ENCODE peak calls at places on chromosomes 16 and 17, in five cellular contexts. E, G, O, J and C are unnamed samples.

GRCh38 chr16:57838161-57838560 is 35.9 kb upstream of the KIFC3 start:
- DNase-seq in E (peak), G (peak), O (no peak), J (no peak), C (no peak)

GRCh38 chr16:87086575-87086974 is 230.6 kb downstream of the C16orf95 start:
- DNase-seq in E (peak), G (no peak), O (peak), J (no peak), C (no peak)

GRCh38 chr16:54930034-54930938 is at the start of gene IRX5:
- DNase-seq in E (peak), G (peak), O (peak), J (peak), C (no peak)

GRCh38 chr16:17270683-17271109 is 200.1 kb downstream of the XYLT1 start:
- DNase-seq in E (no peak), G (no peak), O (no peak), J (no peak), C (no peak)

GRCh38 chr17:56593073-56593740 is at the start of gene NOG:
- DNase-seq in E (peak), G (no peak), O (peak), J (peak), C (no peak)

GRCh38 chr17:10790491-10791401 is 13.2 kb downstream of the TMEM238L start:
- DNase-seq in E (no peak), G (no peak), O (no peak), J (no peak), C (no peak)

GRCh38 chr17:63843387-63844292 is 1.2 kb upstream of the SMARCD2 start:
- DNase-seq in E (peak), G (no peak), O (no peak), J (peak), C (no peak)

GRCh38 chr16:8920676-8921625 is 38.8 kb downstream of the LITAFD start:
- DNase-seq in E (peak), G (no peak), O (no peak), J (no peak), C (no peak)

GRCh38 chr17:82231562-82232321 is 2.9 kb downstream of the SLC16A3 start:
- DNase-seq in E (peak), G (no peak), O (no peak), J (peak), C (no peak)

GRCh38 chr16:80300876-80301275 is 239.9 kb upstream of the DYNLRB2 start:
- DNase-seq in E (peak), G (no peak), O (no peak), J (no peak), C (no peak)

GRCh38 chr16:69463876-69464275 is 39.5 kb downstream of the CYB5B start:
- DNase-seq in E (no peak), G (peak), O (no peak), J (no peak), C (no peak)

GRCh38 chr16:53599548-53599947 is 96.5 kb upstream of the AKTIP start:
- DNase-seq in E (no peak), G (no peak), O (no peak), J (no peak), C (no peak)

GRCh38 chr17:66750756-66751543 is 84.0 kb upstream of the CACNG5 start:
- DNase-seq in E (no peak), G (no peak), O (peak), J (no peak), C (no peak)

GRCh38 chr17:34068506-34069035 is 186.5 kb upstream of the CCL2 start:
- DNase-seq in E (no peak), G (peak), O (no peak), J (no peak), C (no peak)

GRCh38 chr17:8056232-8056975 is 17.5 kb downstream of the ALOX15B start:
- DNase-seq in E (peak), G (no peak), O (peak), J (peak), C (no peak)

GRCh38 chr17:54408741-54409140 is 491.9 kb upstream of the TOM1L1 start:
- DNase-seq in E (no peak), G (peak), O (no peak), J (no peak), C (no peak)

GRCh38 chr16:88356124-88356726 is 26.5 kb upstream of the ZNF469 start:
- DNase-seq in E (no peak), G (no peak), O (no peak), J (no peak), C (no peak)

GRCh38 chr16:782766-783403 is 5.3 kb downstream of the RPUSD1 start:
- DNase-seq in E (no peak), G (no peak), O (no peak), J (no peak), C (no peak)

GRCh38 chr17:34254651-34255380 is at the start of gene CCL2:
- DNase-seq in E (peak), G (no peak), O (no peak), J (peak), C (no peak)

GRCh38 chr17:37191219-37191618 is 184.6 kb upstream of the C17orf78 start:
- DNase-seq in E (peak), G (no peak), O (no peak), J (no peak), C (no peak)

GRCh38 chr16:2025251-2025650 is 1.5 kb upstream of the NHERF2 start:
- DNase-seq in E (no peak), G (no peak), O (no peak), J (no peak), C (no peak)

GRCh38 chr16:2027024-2028010 is 615 bp downstream of the NHERF2 start:
- DNase-seq in E (peak), G (no peak), O (no peak), J (no peak), C (no peak)

GRCh38 chr16:2026461-2027023 is at the start of gene NHERF2:
- DNase-seq in E (no peak), G (no peak), O (no peak), J (no peak), C (no peak)

GRCh38 chr16:2024026-2024425 is 2.7 kb upstream of the NHERF2 start:
- DNase-seq in E (no peak), G (no peak), O (no peak), J (no peak), C (no peak)

GRCh38 chr16:2025878-2026460 is 733 bp upstream of the NHERF2 start:
- DNase-seq in E (no peak), G (no peak), O (no peak), J (no peak), C (no peak)
- H3K4me3 ChIP-seq in E (peak), G (peak), O (no peak), J (no peak), C (no peak)

GRCh38 chr16:46885960-46886763 is 2.0 kb downstream of the GPT2 start:
- DNase-seq in E (peak), G (no peak), O (no peak), J (no peak), C (no peak)
- H3K4me3 ChIP-seq in E (peak), G (peak), O (no peak), J (no peak), C (no peak)

GRCh38 chr16:78768226-78768625 is 668.8 kb downstream of the WWOX start:
- DNase-seq in E (no peak), G (no peak), O (no peak), J (no peak), C (no peak)
- H3K4me3 ChIP-seq in E (no peak), G (no peak), O (no peak), J (no peak), C (no peak)

DNA sequence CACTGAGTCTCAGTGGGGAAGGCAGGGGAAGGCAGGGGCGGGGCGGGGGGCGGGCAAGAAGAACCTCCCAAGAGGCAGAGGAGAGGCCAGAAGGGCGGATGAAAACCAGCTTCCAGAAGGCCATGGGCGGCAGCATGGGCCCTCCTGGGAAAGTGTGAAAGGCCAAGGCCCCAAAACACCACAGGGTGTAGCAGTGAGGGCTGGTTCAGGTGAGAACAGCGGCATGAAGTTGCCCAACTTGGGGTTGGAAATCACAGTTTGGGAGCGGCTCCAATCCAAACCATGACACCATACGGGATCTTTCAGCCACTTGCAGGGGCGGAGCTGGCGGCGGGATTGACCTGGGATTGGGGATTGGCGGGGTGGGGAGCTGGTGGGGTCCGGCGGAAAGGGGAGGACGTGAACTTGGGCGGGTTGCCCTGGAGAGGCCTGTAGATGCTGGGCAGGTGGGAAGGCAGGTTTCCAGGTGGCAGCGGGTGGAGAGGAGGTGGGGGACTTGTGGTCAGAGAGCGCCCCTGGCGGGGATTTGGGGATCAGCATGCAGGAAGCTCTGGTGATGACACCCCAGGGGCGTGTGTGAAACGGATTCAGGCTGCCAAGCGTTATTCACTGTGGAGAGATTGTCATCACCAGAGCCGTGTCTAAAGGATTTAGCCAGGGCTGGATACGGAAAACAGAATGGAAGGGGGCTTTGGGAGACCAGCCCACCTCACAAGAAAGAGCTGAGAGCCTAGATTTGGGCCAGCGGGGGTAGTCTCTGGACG is 80.9 kb downstream of the ARHGAP23 start:
- DNase-seq in E (peak), G (peak), O (peak), J (peak), C (peak)
- H3K4me3 ChIP-seq in E (no peak), G (no peak), O (no peak), J (no peak), C (peak)

GRCh38 chr17:13367154-13367553 is 234.6 kb downstream of the HS3ST3A1 start:
- DNase-seq in E (no peak), G (no peak), O (no peak), J (no peak), C (no peak)

GRCh38 chr17:13359774-13360173 is 242.0 kb downstream of the HS3ST3A1 start:
- DNase-seq in E (peak), G (no peak), O (no peak), J (no peak), C (no peak)

GRCh38 chr17:13365331-13365730 is 236.4 kb downstream of the HS3ST3A1 start:
- DNase-seq in E (peak), G (no peak), O (no peak), J (no peak), C (no peak)

DNA sequence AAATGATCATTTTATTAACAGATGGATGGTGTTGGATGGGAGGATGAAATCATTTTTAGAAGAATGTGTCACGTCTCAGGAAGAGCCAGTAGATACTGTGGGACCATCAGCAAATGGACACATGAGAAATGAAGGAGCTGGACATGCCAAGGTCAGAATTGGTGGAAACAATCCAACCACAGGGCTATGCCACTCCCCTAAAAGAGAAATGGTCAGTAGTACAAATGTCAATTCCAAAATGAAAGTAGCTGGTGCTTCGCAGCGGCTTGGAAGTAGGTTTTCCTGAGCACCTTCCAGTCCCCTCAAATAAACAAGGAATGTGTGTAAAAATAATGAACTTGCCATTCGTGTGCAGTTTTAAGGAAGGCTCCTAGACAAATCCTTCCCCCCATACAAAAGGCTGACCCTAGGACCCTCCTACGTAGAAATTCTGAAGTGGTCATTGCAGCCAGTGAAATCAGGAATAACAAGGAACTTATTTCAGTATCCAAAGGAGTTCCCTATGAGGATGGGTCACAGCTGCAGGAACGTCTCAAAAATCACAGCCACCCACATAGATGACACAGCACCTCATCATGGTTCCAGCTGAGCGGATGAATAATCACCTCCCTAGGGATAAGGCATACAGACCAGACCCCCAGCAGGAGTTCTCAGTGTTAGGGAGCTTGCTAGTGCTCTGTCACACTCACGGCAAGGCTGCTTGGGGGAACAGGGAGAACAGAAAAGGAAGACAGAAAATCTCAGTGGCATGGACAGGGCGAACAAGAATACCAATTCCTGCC is 239.2 kb downstream of the HS3ST3A1 start:
- DNase-seq in E (peak), G (no peak), O (no peak), J (no peak), C (no peak)
- H3K4me3 ChIP-seq in E (peak), G (no peak), O (no peak), J (no peak), C (no peak)

GRCh38 chr16:50281391-50282009 is 15.1 kb downstream of the ADCY7 start:
- DNase-seq in E (no peak), G (no peak), O (no peak), J (no peak), C (no peak)
- H3K4me3 ChIP-seq in E (no peak), G (no peak), O (no peak), J (peak), C (peak)